ENCODE peak calls at places on chromosomes 5 and 9, in ten cellular contexts. One of them, this sample, is unnamed.

GRCh38 chr5:77693913-77694312 is 55.4 kb upstream of the OTP start:
- DNase-seq in NCI-H460: no peak
- DNase-seq in HEK293T: no peak
- DNase-seq in stimulated activated CD8-positive, alpha-beta memory T cell treated with anti-CD3 and anti-CD28 coated beads, Interleukin-4, amount 100 ng/mL, for 1 hour: no peak
- DNase-seq in tibial artery: no peak
- DNase-seq in foreskin fibroblast: no peak
- DNase-seq in activated T-cell treated with anti-CD3 and anti-CD28 coated beads for 48 hours: no peak
- DNase-seq in HCEC 1CT: no peak
- DNase-seq in left ventricle myocardium superior: no peak
- DNase-seq in GM12865: no peak
- DNase-seq in this sample: no peak

GRCh38 chr9:112049834-112050516 is 125.1 kb downstream of the SUSD1 start:
- DNase-seq in NCI-H460: no peak
- DNase-seq in HEK293T: no peak
- DNase-seq in stimulated activated CD8-positive, alpha-beta memory T cell treated with anti-CD3 and anti-CD28 coated beads, Interleukin-4, amount 100 ng/mL, for 1 hour: no peak
- DNase-seq in tibial artery: no peak
- DNase-seq in foreskin fibroblast: peak
- DNase-seq in activated T-cell treated with anti-CD3 and anti-CD28 coated beads for 48 hours: no peak
- DNase-seq in HCEC 1CT: no peak
- DNase-seq in left ventricle myocardium superior: no peak
- DNase-seq in GM12865: no peak
- DNase-seq in this sample: no peak

GRCh38 chr9:99807276-99807852 is 14.3 kb upstream of the NR4A3 start:
- DNase-seq in NCI-H460: peak
- DNase-seq in HEK293T: peak
- DNase-seq in stimulated activated CD8-positive, alpha-beta memory T cell treated with anti-CD3 and anti-CD28 coated beads, Interleukin-4, amount 100 ng/mL, for 1 hour: no peak
- DNase-seq in tibial artery: peak
- DNase-seq in foreskin fibroblast: peak
- DNase-seq in activated T-cell treated with anti-CD3 and anti-CD28 coated beads for 48 hours: no peak
- DNase-seq in HCEC 1CT: peak
- DNase-seq in left ventricle myocardium superior: peak
- DNase-seq in GM12865: peak
- DNase-seq in this sample: peak

GRCh38 chr9:120353501-120353900 is 226.5 kb downstream of the CDK5RAP2 start:
- DNase-seq in NCI-H460: no peak
- DNase-seq in HEK293T: no peak
- DNase-seq in stimulated activated CD8-positive, alpha-beta memory T cell treated with anti-CD3 and anti-CD28 coated beads, Interleukin-4, amount 100 ng/mL, for 1 hour: no peak
- DNase-seq in tibial artery: no peak
- DNase-seq in foreskin fibroblast: peak
- DNase-seq in activated T-cell treated with anti-CD3 and anti-CD28 coated beads for 48 hours: no peak
- DNase-seq in HCEC 1CT: no peak
- DNase-seq in left ventricle myocardium superior: no peak
- DNase-seq in GM12865: no peak
- DNase-seq in this sample: no peak

GRCh38 chr5:126680215-126680817 is 79.6 kb downstream of the PHAX start:
- DNase-seq in NCI-H460: no peak
- DNase-seq in HEK293T: no peak
- DNase-seq in stimulated activated CD8-positive, alpha-beta memory T cell treated with anti-CD3 and anti-CD28 coated beads, Interleukin-4, amount 100 ng/mL, for 1 hour: no peak
- DNase-seq in tibial artery: no peak
- DNase-seq in foreskin fibroblast: peak
- DNase-seq in activated T-cell treated with anti-CD3 and anti-CD28 coated beads for 48 hours: no peak
- DNase-seq in HCEC 1CT: peak
- DNase-seq in left ventricle myocardium superior: no peak
- DNase-seq in GM12865: peak
- DNase-seq in this sample: no peak

GRCh38 chr5:154446183-154447073 is 631 bp downstream of the SAP30L start:
- DNase-seq in NCI-H460: no peak
- DNase-seq in HEK293T: peak
- DNase-seq in stimulated activated CD8-positive, alpha-beta memory T cell treated with anti-CD3 and anti-CD28 coated beads, Interleukin-4, amount 100 ng/mL, for 1 hour: no peak
- DNase-seq in tibial artery: peak
- DNase-seq in foreskin fibroblast: peak
- DNase-seq in activated T-cell treated with anti-CD3 and anti-CD28 coated beads for 48 hours: peak
- DNase-seq in HCEC 1CT: peak
- DNase-seq in left ventricle myocardium superior: peak
- DNase-seq in GM12865: peak
- DNase-seq in this sample: peak

GRCh38 chr5:130885718-130886117 is 279.3 kb downstream of the HINT1 start:
- DNase-seq in NCI-H460: no peak
- DNase-seq in HEK293T: no peak
- DNase-seq in stimulated activated CD8-positive, alpha-beta memory T cell treated with anti-CD3 and anti-CD28 coated beads, Interleukin-4, amount 100 ng/mL, for 1 hour: no peak
- DNase-seq in tibial artery: no peak
- DNase-seq in foreskin fibroblast: no peak
- DNase-seq in activated T-cell treated with anti-CD3 and anti-CD28 coated beads for 48 hours: no peak
- DNase-seq in HCEC 1CT: no peak
- DNase-seq in left ventricle myocardium superior: no peak
- DNase-seq in GM12865: no peak
- DNase-seq in this sample: no peak

GRCh38 chr9:128056086-128056485 is 11.0 kb downstream of the NAIF1 start:
- DNase-seq in NCI-H460: no peak
- DNase-seq in HEK293T: no peak
- DNase-seq in stimulated activated CD8-positive, alpha-beta memory T cell treated with anti-CD3 and anti-CD28 coated beads, Interleukin-4, amount 100 ng/mL, for 1 hour: no peak
- DNase-seq in tibial artery: no peak
- DNase-seq in foreskin fibroblast: no peak
- DNase-seq in activated T-cell treated with anti-CD3 and anti-CD28 coated beads for 48 hours: no peak
- DNase-seq in HCEC 1CT: no peak
- DNase-seq in left ventricle myocardium superior: no peak
- DNase-seq in GM12865: no peak
- DNase-seq in this sample: no peak

This sample was measured in stimulated activated naive CD4-positive, alpha-beta T cell treated with Interleukin-2 at 50 U/mL for 16 hours.